ENCODE peak calls at places on chromosomes 5 and 9, in five cellular contexts. T is CD8-positive, alpha-beta T cell; D is colonic mucosa; H is esophagus squamous epithelium; P is OCI-LY7. Z is an unnamed sample. For H3K36me3, the result is how much of the 10 kb centered on the place peaks cover.

GRCh38 chr9:18994263-18994916 is 38.6 kb downstream of the SAXO1 start:
- DNase-seq in T (no peak), D (no peak), H (no peak), P (no peak), Z (no peak)

GRCh38 chr5:79962580-79963222 is 28.4 kb downstream of the MTX3 start:
- DNase-seq in T (no peak), D (no peak), H (no peak), P (no peak), Z (no peak)

GRCh38 chr9:114465906-114466900 is 39.1 kb downstream of the WHRN start:
- DNase-seq in T (no peak), D (no peak), H (no peak), P (no peak), Z (no peak)

GRCh38 chr5:134784241-134784920 is 25.8 kb downstream of the DDX46 start:
- DNase-seq in T (no peak), D (no peak), H (no peak), P (peak), Z (no peak)

GRCh38 chr5:160029004-160029403 is 20.1 kb downstream of the TTC1 start:
- DNase-seq in T (no peak), D (no peak), H (no peak), P (no peak), Z (no peak)

GRCh38 chr5:104345513-104345823 is 782.9 kb upstream of the NUDT12 start:
- DNase-seq in T (no peak), D (no peak), H (no peak), P (no peak), Z (no peak)

GRCh38 chr5:128904815-128905214 is 60.5 kb upstream of the SLC27A6 start:
- DNase-seq in T (no peak), D (no peak), H (no peak), P (no peak), Z (no peak)

GRCh38 chr5:152125806-152126205 is 201.2 kb upstream of the GLRA1 start:
- DNase-seq in T (no peak), D (no peak), H (no peak), P (no peak), Z (no peak)

GRCh38 chr9:71647094-71647591 is 121.2 kb downstream of the CEMIP2 start:
- DNase-seq in T (no peak), D (peak), H (no peak), P (no peak), Z (peak)

GRCh38 chr5:40041452-40041851 is 616.7 kb upstream of the DAB2 start:
- DNase-seq in T (no peak), D (no peak), H (no peak), P (no peak), Z (no peak)

GRCh38 chr9:116718111-116718510 is 31.0 kb downstream of the TRIM32 start:
- DNase-seq in T (no peak), D (no peak), H (no peak), P (no peak), Z (no peak)

DNA sequence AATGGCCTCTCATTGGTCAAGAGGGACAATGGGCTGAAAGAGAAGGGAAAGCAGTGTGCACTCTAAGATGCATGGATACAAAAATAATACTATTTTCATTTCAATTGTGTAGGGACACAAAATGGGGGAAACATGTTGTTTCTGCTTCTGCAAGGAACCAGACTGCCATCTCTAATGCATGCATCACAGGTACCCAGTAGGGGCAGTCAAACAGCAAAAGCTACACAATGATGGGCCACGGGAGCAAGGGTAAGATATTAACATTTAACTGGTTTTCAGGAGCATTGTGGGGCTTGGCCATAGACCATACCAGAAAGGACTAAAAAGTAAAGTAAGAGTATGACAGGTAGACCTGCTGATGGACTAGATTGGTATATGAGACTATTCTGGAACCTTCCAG is 535.8 kb downstream of the SPATA31D1 start:
- DNase-seq in T (no peak), D (no peak), H (no peak), P (peak), Z (no peak)
- TF ChIP-seq CTCF in T (no peak), D (no peak), H (no peak), P (no peak), Z (no peak)

DNA sequence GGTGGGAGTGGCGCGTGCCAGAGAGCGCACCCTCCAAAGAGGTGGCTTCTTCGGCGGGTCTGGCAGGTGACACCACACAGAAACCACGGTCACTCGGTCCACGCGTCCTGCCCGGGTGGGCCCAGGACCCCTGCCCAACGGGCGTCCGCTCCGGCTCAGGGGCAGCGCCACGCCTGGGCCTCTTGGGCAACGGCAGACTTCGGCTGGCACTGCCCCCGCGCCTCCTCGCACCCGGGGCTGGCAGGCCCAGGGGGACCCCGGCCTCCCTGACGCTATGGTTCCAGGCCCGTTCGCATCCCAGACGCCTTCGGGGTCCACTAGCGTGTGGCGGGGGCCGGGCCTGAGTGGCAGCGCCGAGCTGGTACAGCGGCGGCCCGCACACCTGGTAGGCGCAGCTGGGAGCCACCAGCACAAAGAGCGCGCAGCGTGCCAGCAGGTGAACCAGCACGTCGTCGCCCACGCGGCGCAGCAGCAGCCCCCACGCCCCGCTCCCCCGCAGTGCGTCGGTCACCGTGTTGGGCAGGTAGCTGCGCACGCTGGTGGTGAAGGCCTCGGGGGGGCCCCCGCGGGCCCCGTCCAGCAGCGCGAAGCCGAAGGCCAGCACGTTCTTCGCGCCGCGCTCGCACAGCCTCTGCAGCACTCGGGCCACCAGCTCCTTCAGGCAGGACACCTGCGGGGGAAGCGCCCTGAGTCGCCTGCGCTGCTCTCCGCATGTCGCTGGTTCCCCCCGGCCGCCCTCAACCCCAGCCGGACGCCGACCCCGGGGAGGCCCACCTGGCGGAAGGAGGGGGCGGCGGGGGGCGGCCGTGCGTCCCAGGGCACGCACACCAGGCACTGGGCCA is 650 bp downstream of the TERT start:
- DNase-seq in T (no peak), D (peak), H (no peak), P (peak), Z (no peak)
- H3K4me3 ChIP-seq in T (peak), D (peak), H (peak), P (peak), Z (no peak)

DNA sequence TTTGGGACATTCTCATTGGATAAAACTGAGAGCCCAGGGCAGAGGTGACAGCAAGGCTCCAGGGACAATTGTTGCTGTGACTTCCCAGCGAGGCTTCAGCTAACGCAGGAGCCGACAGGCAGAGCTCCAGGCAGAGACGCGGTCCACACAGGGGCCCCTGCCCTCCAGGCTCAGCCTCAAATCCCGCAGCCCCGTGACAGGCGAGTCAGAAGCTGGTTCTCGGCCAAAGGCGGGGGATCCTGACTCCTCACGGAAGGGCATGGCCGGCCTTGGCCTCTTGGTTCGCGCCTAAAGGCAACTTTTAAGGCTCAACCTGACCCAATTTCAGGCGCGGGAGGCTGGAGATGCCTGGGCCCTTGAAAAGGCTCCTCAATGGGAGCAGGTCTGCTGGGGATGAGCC is 21.3 kb downstream of the SLC12A7 start:
- DNase-seq in T (no peak), D (no peak), H (no peak), P (no peak), Z (no peak)
- H3K36me3 ChIP-seq in T (under half), D (under half), H (under half), P (under half), Z (under half)

DNA sequence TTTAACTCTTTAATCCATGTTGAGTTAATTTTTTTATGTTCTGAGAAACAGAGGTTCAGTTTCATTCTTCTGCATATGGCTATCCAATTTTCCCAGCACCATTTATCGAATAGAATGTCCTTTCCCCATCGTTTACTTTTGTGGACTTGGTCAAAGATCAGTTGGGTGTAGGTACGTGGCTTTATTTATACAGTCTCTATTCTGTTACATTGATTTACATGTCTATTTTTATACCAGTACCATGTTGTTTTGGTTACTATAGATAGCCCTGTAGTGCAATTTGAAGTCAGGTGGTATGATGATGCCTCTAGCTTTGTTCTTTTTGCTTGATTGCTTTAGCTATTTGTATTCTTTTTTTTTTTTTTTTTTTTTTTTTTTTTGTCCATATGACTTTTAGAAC is 462.0 kb downstream of the HTR1A start:
- DNase-seq in T (no peak), D (no peak), H (no peak), P (peak), Z (no peak)
- TF ChIP-seq CTCF in T (no peak), D (no peak), H (no peak), P (no peak), Z (no peak)

GRCh38 chr5:7426284-7426683 is 30.3 kb downstream of the ADCY2 start:
- DNase-seq in T (no peak), D (no peak), H (no peak), P (no peak), Z (no peak)
- H3K4me3 ChIP-seq in T (no peak), D (no peak), H (no peak), P (no peak), Z (no peak)

GRCh38 chr5:14729448-14730385 is 65.2 kb downstream of the OTULIN start:
- DNase-seq in T (no peak), D (no peak), H (no peak), P (no peak), Z (no peak)
- H3K36me3 ChIP-seq in T (under half), D (under half), H (under half), P (under half), Z (under half)

GRCh38 chr5:15948225-15948624 is 231.4 kb downstream of the MARCHF11 start:
- DNase-seq in T (no peak), D (no peak), H (no peak), P (no peak), Z (no peak)
- TF ChIP-seq CTCF in T (no peak), D (no peak), H (no peak), P (no peak), Z (no peak)

GRCh38 chr5:178150977-178151734 is 2.5 kb downstream of the NHP2 start:
- DNase-seq in T (no peak), D (no peak), H (no peak), P (no peak), Z (no peak)

GRCh38 chr5:178155065-178155464 is 1.4 kb upstream of the NHP2 start:
- DNase-seq in T (no peak), D (no peak), H (no peak), P (peak), Z (no peak)

GRCh38 chr5:178149199-178149932 is 4.3 kb downstream of the NHP2 start:
- DNase-seq in T (no peak), D (no peak), H (no peak), P (no peak), Z (no peak)

GRCh38 chr5:178153530-178154340 is at the start of gene NHP2:
- DNase-seq in T (peak), D (peak), H (peak), P (peak), Z (peak)

DNA sequence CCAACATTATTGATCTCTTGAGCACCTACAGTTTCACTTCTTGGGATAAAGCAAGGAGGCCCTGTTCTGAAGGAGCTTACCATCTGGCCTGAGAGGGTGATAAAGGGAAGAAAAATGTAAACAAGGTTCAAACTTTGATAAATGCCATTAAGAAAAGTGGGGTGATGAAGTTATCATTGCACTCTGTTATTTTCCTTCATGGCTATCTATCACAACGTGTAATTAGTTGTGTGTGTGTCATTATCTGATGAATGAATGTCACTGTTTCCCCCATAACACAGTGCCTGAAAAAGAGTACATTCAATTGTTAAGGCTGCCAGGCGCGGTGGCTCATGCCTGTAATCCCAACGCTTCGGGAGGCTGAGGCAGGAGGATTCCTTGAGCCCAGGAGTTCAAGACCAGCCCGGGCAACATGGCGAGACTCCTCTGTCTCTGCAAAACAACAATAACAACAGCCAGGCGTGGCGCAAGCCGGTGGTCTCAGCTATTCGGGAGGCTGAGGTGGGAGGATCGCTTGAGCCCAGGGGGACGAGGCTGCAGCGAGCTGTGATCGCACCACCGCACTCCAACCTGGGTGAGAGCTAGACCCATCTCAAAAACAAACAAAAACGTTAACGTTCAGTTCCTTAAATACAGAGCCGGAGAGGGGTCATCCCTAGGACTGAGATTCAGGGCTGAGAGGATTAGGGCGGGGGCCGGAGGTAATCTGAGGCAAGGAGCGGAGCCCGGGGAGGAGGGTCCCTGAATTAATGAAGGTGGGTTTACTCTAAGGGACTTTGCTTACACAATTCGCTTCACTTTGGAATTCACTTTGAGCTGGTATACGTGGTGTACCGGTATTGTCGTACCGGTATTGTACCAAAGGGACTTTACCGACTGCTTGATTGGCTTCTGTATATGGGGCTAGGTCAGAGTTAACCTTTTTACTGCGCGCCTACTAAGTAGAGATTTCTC is 917 bp downstream of the NHP2 start:
- DNase-seq in T (no peak), D (no peak), H (no peak), P (no peak), Z (no peak)
- H3K4me3 ChIP-seq in T (peak), D (peak), H (peak), P (peak), Z (peak)

Z was measured in GM06990.